ENCODE peak calls at places on chromosomes 16 and 17, in five cellular contexts. C is upper lobe of left lung, L is right lobe of liver, A is NB4, Z is adrenal gland. U is an unnamed sample.

GRCh38 chr17:37818689-37819088 is 73.8 kb upstream of the HNF1B start:
- DNase-seq in Z (no peak), A (no peak), L (peak; percentile 23), C (peak; percentile 73), U (peak; percentile 7)

GRCh38 chr16:4052801-4053662 is 63.2 kb downstream of the ADCY9 start:
- DNase-seq in L (peak; percentile 84), A (peak; percentile 88), C (peak; percentile 85), Z (no peak), U (no peak)

GRCh38 chr16:3578121-3578520 is 918 bp upstream of the NLRC3 start:
- DNase-seq in L (no peak), A (peak; percentile 48), Z (no peak), C (no peak), U (no peak)

GRCh38 chr17:63247706-63248105 is 198.4 kb downstream of the CYB561 start:
- DNase-seq in A (no peak), C (no peak), L (no peak), Z (no peak), U (no peak)

GRCh38 chr16:15950167-15950854 is 895 bp downstream of the ABCC1 start:
- DNase-seq in L (peak; percentile 24), C (peak; percentile 25), A (peak; percentile 70), Z (peak; percentile 45), U (peak; percentile 47)

GRCh38 chr16:85750021-85750826 is 672 bp downstream of the C16orf74 start:
- DNase-seq in L (peak; percentile 35), A (peak; percentile 89), C (no peak), Z (no peak), U (no peak)

GRCh38 chr17:57530508-57530907 is 214.6 kb downstream of the CCDC182 start:
- DNase-seq in L (no peak), Z (no peak), A (no peak), C (no peak), U (no peak)

GRCh38 chr16:68646948-68647659 is 2.0 kb downstream of the CDH3 start:
- DNase-seq in C (no peak), Z (no peak), L (no peak), A (no peak), U (no peak)

GRCh38 chr16:3959148-3959547 is 78.6 kb upstream of the CREBBP start:
- DNase-seq in A (no peak), C (peak; percentile 79), L (no peak), Z (peak; percentile 73), U (no peak)

GRCh38 chr17:80455328-80455710 is 21.1 kb downstream of the NPTX1 start:
- DNase-seq in Z (peak; percentile 75), A (no peak), L (peak; percentile 60), C (peak; percentile 46), U (no peak)

GRCh38 chr16:59249049-59249448 is 514.9 kb upstream of the GOT2 start:
- DNase-seq in C (no peak), A (no peak), Z (no peak), L (no peak), U (no peak)

GRCh38 chr17:49825645-49826044 is 22.2 kb downstream of the TAC4 start:
- DNase-seq in L (no peak), C (no peak), A (no peak), Z (no peak), U (no peak)

GRCh38 chr16:57720142-57720575 is 15.4 kb upstream of the KATNB1 start:
- DNase-seq in A (peak; percentile 85), C (peak; percentile 73), Z (peak; percentile 69), L (peak; percentile 85), U (peak; percentile 83)

GRCh38 chr16:87126403-87127025 is 190.7 kb downstream of the C16orf95 start:
- DNase-seq in L (no peak), C (no peak), Z (no peak), A (no peak), U (no peak)

GRCh38 chr16:88742896-88743605 is 36.7 kb downstream of the CTU2 start:
- DNase-seq in C (no peak), A (no peak), Z (no peak), L (no peak), U (no peak)

GRCh38 chr17:64240741-64241347 is 22.2 kb downstream of the TEX2 start:
- DNase-seq in C (peak; percentile 40), Z (peak; percentile 83), A (no peak), L (peak; percentile 31), U (no peak)

GRCh38 chr17:17108681-17109049 is 66.4 kb downstream of the MPRIP start:
- DNase-seq in Z (peak; percentile 41), C (peak; percentile 85), A (no peak), L (no peak), U (no peak)

GRCh38 chr17:37657202-37657601 is 14.0 kb upstream of the DDX52 start:
- DNase-seq in C (no peak), A (no peak), Z (no peak), L (no peak), U (no peak)

GRCh38 chr16:85502357-85502756 is 110.8 kb upstream of the GSE1 start:
- DNase-seq in L (no peak), Z (no peak), A (no peak), C (no peak), U (no peak)

GRCh38 chr17:76139801-76140660 is 1.0 kb downstream of the FOXJ1 start:
- DNase-seq in C (peak; percentile 59), Z (no peak), A (no peak), L (peak; percentile 23), U (peak; percentile 41)

GRCh38 chr17:10879110-10879509 is 41.2 kb upstream of the PIRT start:
- DNase-seq in A (peak; percentile 55), Z (no peak), L (peak; percentile 22), C (no peak), U (no peak)

GRCh38 chr16:58459344-58460218 is 40.4 kb upstream of the NDRG4 start:
- DNase-seq in C (no peak), L (no peak), A (no peak), Z (peak; percentile 91), U (peak; percentile 15)

GRCh38 chr17:64056269-64057005 is 36.0 kb upstream of the ICAM2 start:
- DNase-seq in A (no peak), Z (no peak), C (peak; percentile 12), L (no peak), U (no peak)

GRCh38 chr17:75558666-75559530 is 28.7 kb upstream of the MYO15B start:
- DNase-seq in A (no peak), C (no peak), L (no peak), Z (no peak), U (no peak)

GRCh38 chr17:73043686-73044581 is 48.6 kb downstream of the SLC39A11 start:
- DNase-seq in L (no peak), C (no peak), Z (no peak), A (no peak), U (no peak)

GRCh38 chr16:54052271-54052670 is 234.3 kb downstream of the IRX3 start:
- DNase-seq in A (peak; percentile 57), Z (no peak), C (no peak), L (no peak), U (no peak)

GRCh38 chr17:41647940-41648410 is 23.6 kb upstream of the KRT17 start:
- DNase-seq in L (peak; percentile 88), C (peak; percentile 93), Z (peak; percentile 93), A (peak; percentile 74), U (peak; percentile 71)

GRCh38 chr16:29925805-29926674 is at the start of gene KCTD13:
- DNase-seq in C (peak; percentile 90), Z (peak; percentile 87), A (peak; percentile 87), L (peak; percentile 89), U (peak; percentile 95)

GRCh38 chr17:21278304-21279197 is 6.0 kb upstream of the MAP2K3 start:
- DNase-seq in Z (peak; percentile 29), A (peak; percentile 30), L (peak; percentile 37), C (peak; percentile 91), U (peak; percentile 82)

GRCh38 chr17:61482467-61482866 is 30.2 kb downstream of the TBX4 start:
- DNase-seq in A (no peak), C (no peak), Z (no peak), L (no peak), U (no peak)

GRCh38 chr17:61485067-61485775 is 33.0 kb downstream of the TBX4 start:
- DNase-seq in Z (no peak), C (no peak), A (no peak), L (no peak), U (no peak)

GRCh38 chr17:61484174-61484573 is 32.0 kb downstream of the TBX4 start:
- DNase-seq in A (no peak), Z (no peak), L (no peak), C (no peak), U (no peak)

GRCh38 chr17:61481421-61481820 is 29.2 kb downstream of the TBX4 start:
- DNase-seq in L (no peak), C (peak; percentile 3), A (no peak), Z (no peak), U (no peak)

DNA sequence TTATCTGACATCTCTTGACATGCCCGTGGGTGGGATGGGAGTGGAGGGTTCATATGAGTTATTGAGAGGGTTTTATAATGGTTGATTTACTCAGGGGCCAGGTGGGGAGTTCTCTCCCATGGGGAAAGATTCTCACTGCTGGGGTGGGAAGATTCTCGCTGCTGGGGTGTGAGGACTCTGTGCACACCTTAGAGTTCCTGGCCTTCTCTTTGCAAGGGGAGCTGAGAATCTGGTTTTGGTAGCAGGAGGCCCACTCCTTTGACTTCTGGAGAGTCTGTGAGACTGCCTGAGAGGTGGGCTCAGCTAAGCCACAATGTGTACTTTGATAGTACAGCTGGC is 31.5 kb downstream of the TBX4 start:
- DNase-seq in L (no peak), C (no peak), A (no peak), Z (no peak), U (no peak)
- TF ChIP-seq POLR2A in L (no peak), C (no peak), A (no peak), Z (no peak), U (no peak)

GRCh38 chr16:397135-397661 is at the start of gene NME4:
- DNase-seq in A (peak; percentile 61), Z (no peak), L (no peak), C (no peak), U (peak; percentile 67)
- TF ChIP-seq POLR2A in A (peak; percentile 65), Z (peak; percentile 25), L (no peak), C (no peak), U (peak; percentile 3)

DNA sequence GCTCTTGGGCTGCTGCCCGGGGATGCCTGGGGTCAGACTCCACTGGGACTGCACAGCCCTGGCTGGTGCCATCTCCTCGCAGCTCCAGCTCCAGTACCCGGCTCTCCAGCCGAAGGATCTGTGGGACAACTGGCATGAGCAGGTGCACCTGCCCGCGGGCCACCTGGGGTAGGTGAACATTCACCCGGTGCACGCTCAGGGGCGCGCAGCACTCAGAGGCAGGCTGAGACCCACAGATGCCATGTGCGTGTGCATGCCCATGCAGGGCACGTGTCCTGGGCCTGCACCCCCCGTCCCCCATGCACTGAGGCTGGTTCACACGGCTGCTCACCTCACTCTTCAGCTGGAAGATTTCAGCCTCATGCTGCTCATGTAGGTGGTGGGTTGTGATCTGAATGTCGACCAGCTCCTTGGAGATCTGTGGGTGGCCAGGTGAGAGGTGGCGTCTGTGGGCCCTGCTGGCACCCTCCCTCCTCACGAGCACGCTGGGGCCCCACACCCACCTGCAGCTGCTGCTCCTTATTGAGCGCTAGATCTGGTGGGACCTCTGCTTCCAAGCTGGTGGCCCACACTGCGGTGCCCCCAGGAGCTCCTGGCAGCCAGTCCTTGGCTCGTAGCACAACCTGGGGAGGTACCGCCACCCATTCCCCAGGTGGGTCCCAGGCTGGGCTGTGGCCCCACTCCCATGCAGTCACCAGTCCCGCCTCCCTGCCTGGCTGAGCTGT is 618 bp downstream of the CCDC78 start:
- DNase-seq in Z (no peak), L (no peak), A (no peak), C (no peak), U (no peak)
- TF ChIP-seq POLR2A in Z (no peak), L (no peak), A (no peak), C (no peak), U (no peak)

DNA sequence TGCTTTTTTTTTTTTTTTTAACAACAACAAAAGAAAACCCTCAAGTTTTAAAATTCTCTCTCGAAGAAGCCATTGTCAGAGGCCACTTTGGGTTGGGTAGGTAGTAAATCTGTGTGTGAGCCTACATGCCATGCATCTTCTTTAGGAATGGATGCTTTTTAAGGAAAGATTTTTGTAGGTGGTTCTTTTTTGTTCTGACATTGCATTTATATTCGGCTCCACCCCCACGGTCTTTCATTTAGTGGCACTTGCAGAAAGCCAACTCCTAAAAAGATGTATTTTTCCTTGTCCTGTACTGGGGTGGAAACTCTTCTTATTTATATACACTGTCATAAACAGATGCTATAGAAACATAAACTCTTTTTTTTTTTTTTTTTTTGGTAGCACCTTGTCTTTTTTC is 35.1 kb downstream of the KCNJ2 start:
- DNase-seq in Z (no peak), A (no peak), C (no peak), L (no peak), U (no peak)
- TF ChIP-seq POLR2A in Z (no peak), A (no peak), C (no peak), L (no peak), U (no peak)

U was measured in erythroblast.